ENCODE peak calls at places on chromosomes 2 and 18, in eight cellular contexts. G is caudate nucleus; R is dermis microvascular lymphatic vessel endothelial cell; H is ELF-1; T is activated effector memory CD4-positive, alpha-beta T cell treated with anti-CD3 and anti-CD28 coated beads, Interleukin-2, amount 50 U/mL, for 16 hours; J is NCI-H2107; S is H1; B is NAMALWA. U is an unnamed sample.

GRCh38 chr2:62208758-62209114 is 12.8 kb downstream of the B3GNT2 start:
- DNase-seq in G (no peak), R (no peak), H (no peak), T (no peak), J (no peak), S (no peak), B (no peak), U (no peak)

GRCh38 chr18:26350961-26351360 is 124.7 kb downstream of the TAF4B start:
- DNase-seq in G (no peak), R (no peak), H (no peak), T (no peak), J (no peak), S (no peak), B (no peak), U (no peak)

GRCh38 chr2:72759755-72760154 is 66.1 kb downstream of the EXOC6B start:
- DNase-seq in G (no peak), R (no peak), H (no peak), T (no peak), J (no peak), S (no peak), B (no peak), U (no peak)

GRCh38 chr2:168490015-168490874 is 34.2 kb downstream of the CERS6 start:
- DNase-seq in G (no peak), R (peak; percentile 78), H (peak; percentile 26), T (peak; percentile 64), J (no peak), S (no peak), B (peak; percentile 10), U (peak; percentile 84)

GRCh38 chr18:51666717-51667320 is 469.3 kb upstream of the MEX3C start:
- DNase-seq in G (peak; percentile 44), R (no peak), H (peak; percentile 49), T (no peak), J (peak; percentile 79), S (no peak), B (no peak), U (no peak)

GRCh38 chr2:23988371-23988770 is 21.5 kb upstream of the MFSD2B start:
- DNase-seq in G (no peak), R (peak; percentile 24), H (no peak), T (no peak), J (no peak), S (no peak), B (peak; percentile 48), U (peak; percentile 32)

GRCh38 chr2:161090401-161090800 is 69.8 kb upstream of the TANK start:
- DNase-seq in G (no peak), R (no peak), H (no peak), T (peak; percentile 72), J (no peak), S (no peak), B (no peak), U (peak; percentile 26)

GRCh38 chr2:238997684-238998083 is 149.8 kb downstream of the TWIST2 start:
- DNase-seq in G (no peak), R (no peak), H (no peak), T (no peak), J (no peak), S (no peak), B (no peak), U (no peak)

GRCh38 chr2:43052204-43052943 is 174.0 kb downstream of the ZFP36L2 start:
- DNase-seq in G (no peak), R (no peak), H (no peak), T (no peak), J (no peak), S (no peak), B (no peak), U (no peak)

GRCh38 chr18:73136134-73136533 is 268.3 kb upstream of the NETO1 start:
- DNase-seq in G (no peak), R (no peak), H (no peak), T (no peak), J (no peak), S (no peak), B (peak; percentile 28), U (peak; percentile 0)

GRCh38 chr2:80303825-80304521 is 579 bp downstream of the LRRTM1 start:
- DNase-seq in G (no peak), R (no peak), H (peak; percentile 68), T (no peak), J (no peak), S (peak; percentile 70), B (no peak), U (no peak)

GRCh38 chr18:48391863-48392262 is 17.3 kb downstream of the ZBTB7C start:
- DNase-seq in G (no peak), R (no peak), H (no peak), T (no peak), J (no peak), S (no peak), B (no peak), U (no peak)

GRCh38 chr18:59270689-59271257 is 2.5 kb downstream of the RAX start:
- DNase-seq in G (no peak), R (no peak), H (no peak), T (no peak), J (no peak), S (peak; percentile 51), B (no peak), U (no peak)

GRCh38 chr18:74116628-74117554 is 30.7 kb downstream of the FBXO15 start:
- DNase-seq in G (no peak), R (peak; percentile 7), H (peak; percentile 46), T (no peak), J (no peak), S (no peak), B (peak; percentile 66), U (peak; percentile 6)

GRCh38 chr2:112646791-112647720 is 1.3 kb downstream of the SLC20A1 start:
- DNase-seq in G (no peak), R (no peak), H (no peak), T (no peak), J (no peak), S (no peak), B (peak; percentile 55), U (peak; percentile 45)

GRCh38 chr2:129923265-129924141 is 56.0 kb upstream of the RAB6C start:
- DNase-seq in G (peak; percentile 24), R (peak; percentile 11), H (peak; percentile 86), T (no peak), J (peak; percentile 27), S (peak; percentile 88), B (peak; percentile 59), U (peak; percentile 73)